ENCODE peak calls at places on chromosomes 2 and 18, in six cellular contexts. B is fibroblast of lung, L is left lung, K is lung, F is fibroblast of pulmonary artery, H is upper lobe of right lung. Y is an unnamed sample.

GRCh38 chr18:52348209-52348608 is 8.2 kb downstream of the DCC start:
- DNase-seq in B (no peak), L (no peak), K (no peak), F (peak), H (no peak), Y (no peak)

GRCh38 chr2:231172020-231172419 is 26.4 kb upstream of the ARMC9 start:
- DNase-seq in B (no peak), L (no peak), K (no peak), F (peak), H (no peak), Y (no peak)

GRCh38 chr18:9876867-9877654 is 8.7 kb upstream of the TXNDC2 start:
- DNase-seq in B (peak), L (no peak), K (peak), F (peak), H (no peak), Y (peak)

GRCh38 chr2:28084564-28084963 is 194.0 kb downstream of the BABAM2 start:
- DNase-seq in B (no peak), L (no peak), K (no peak), F (peak), H (no peak), Y (no peak)

GRCh38 chr2:16332681-16333519 is 332.7 kb downstream of the CYRIA start:
- DNase-seq in B (no peak), L (no peak), K (no peak), F (no peak), H (no peak), Y (no peak)

GRCh38 chr2:106138904-106139574 is 55.1 kb downstream of the UXS1 start:
- DNase-seq in B (no peak), L (no peak), K (no peak), F (no peak), H (no peak), Y (no peak)

GRCh38 chr2:101120124-101120996 is 30.8 kb downstream of the TBC1D8 start:
- DNase-seq in B (peak), L (peak), K (peak), F (peak), H (peak), Y (peak)

GRCh38 chr2:11405599-11406491 is 60.1 kb downstream of the E2F6 start:
- DNase-seq in B (no peak), L (no peak), K (no peak), F (peak), H (no peak), Y (no peak)

GRCh38 chr18:11995445-11996189 is 14.3 kb downstream of the IMPA2 start:
- DNase-seq in B (peak), L (peak), K (peak), F (peak), H (peak), Y (peak)
- TF ChIP-seq CTCF in B (peak), L (peak), K (peak), F (peak), H (peak), Y (peak)

GRCh38 chr2:151030663-151031230 is 230.9 kb downstream of the RBM43 start:
- DNase-seq in B (no peak), L (no peak), K (no peak), F (no peak), H (no peak), Y (no peak)
- TF ChIP-seq CTCF in B (peak), L (no peak), K (no peak), F (no peak), H (no peak), Y (peak)

DNA sequence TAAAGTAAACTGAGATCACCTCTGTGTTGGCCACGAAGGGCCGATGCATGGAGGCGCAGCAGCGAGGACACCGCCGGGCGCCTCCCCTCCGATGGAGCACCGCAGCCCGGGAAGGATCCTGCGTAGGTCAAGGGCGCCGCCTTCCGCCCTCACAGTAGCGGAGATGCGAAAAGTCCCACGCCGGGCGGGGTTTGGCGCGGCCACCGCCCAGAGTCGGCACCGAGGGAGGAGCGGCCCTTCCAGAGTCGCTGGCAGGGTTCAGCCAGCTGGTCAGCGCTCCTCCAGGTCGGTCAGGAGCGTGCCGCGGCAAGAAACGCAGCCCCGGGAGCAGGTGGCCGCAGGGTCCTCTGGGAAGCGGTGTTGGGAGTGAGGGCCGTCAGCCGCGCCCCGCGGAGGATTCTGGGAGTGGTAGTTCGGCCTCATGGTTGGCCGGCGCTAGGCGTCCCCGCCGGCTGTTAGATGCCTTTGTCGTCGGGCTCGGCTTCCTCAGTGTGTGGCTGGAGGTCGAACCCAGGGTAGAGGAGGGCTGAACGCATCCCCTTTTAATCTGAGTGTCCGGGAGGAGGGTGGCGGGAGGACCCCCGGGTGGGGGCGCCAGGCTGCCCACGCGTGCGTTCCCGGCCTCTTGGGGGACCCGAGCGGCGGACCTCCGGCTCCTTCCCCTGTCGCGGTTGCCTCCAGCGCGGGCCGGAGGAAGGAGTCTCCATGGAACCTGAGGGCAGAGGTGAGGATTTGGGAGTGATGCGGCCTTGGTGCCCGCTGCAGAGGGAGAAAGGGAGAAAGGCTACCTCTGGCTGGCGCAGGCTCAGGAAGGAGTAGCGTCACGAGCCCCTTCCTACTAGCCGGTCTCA is at the start of gene ZNF892:
- DNase-seq in B (peak), L (peak), K (peak), F (peak), H (peak), Y (peak)
- TF ChIP-seq CTCF in B (peak), L (no peak), K (peak), F (peak), H (peak), Y (peak)

DNA sequence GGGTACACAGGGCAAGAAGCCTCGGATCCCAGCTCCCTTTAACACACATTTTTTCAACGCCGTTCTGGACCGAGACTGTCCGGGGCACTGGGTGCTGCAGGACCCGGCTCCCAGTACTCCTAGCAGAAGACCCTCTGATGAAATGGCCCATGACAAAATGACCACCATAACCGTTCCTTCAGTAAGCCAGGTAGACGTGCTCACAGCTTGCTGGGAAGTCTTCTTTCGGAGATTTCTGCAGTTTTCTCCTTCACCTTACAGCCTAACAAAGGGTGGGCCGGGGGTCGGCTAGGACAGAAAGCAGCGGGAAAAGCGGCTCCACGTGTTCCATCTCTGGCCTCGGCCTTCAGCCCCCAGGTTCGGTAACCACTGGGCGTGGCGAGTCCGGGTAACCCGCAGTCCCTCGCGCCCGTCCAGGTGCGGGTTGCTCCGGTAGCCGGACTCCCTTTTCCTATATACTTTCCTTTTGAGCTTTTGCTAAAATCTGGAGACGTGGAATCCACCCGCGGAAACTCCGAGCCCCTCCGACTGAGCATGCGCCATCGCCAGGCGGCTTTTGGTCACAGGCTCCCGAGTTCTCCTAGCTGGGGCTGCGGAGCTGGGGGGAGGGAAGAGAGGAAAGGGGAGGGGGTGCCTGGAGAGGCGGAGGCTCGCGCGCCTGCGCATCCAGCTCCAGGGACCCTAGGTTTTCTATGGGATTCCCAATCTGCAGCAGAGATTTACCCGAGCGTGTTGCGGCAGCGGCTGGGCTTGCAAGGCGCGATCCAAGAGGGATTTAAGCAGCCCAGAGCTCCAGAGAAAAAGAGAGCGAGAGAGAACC is at the start of gene VSNL1:
- DNase-seq in B (peak), L (peak), K (peak), F (peak), H (peak), Y (no peak)
- TF ChIP-seq CTCF in B (no peak), L (no peak), K (no peak), F (no peak), H (no peak), Y (no peak)

GRCh38 chr2:222673273-222673672 is 1.8 kb downstream of the MOGAT1 start:
- DNase-seq in B (no peak), L (no peak), K (no peak), F (no peak), H (no peak), Y (no peak)

GRCh38 chr2:222683805-222684204 is 12.3 kb downstream of the MOGAT1 start:
- DNase-seq in B (no peak), L (no peak), K (no peak), F (no peak), H (no peak), Y (no peak)

GRCh38 chr2:222672068-222672401 is 577 bp downstream of the MOGAT1 start:
- DNase-seq in B (no peak), L (no peak), K (no peak), F (no peak), H (no peak), Y (no peak)

GRCh38 chr2:222673883-222674282 is 2.4 kb downstream of the MOGAT1 start:
- DNase-seq in B (no peak), L (no peak), K (no peak), F (no peak), H (no peak), Y (no peak)

GRCh38 chr2:222677981-222678380 is 6.5 kb downstream of the MOGAT1 start:
- DNase-seq in B (no peak), L (no peak), K (no peak), F (no peak), H (no peak), Y (no peak)
- TF ChIP-seq CTCF in B (no peak), L (no peak), K (no peak), F (no peak), H (no peak), Y (peak)

DNA sequence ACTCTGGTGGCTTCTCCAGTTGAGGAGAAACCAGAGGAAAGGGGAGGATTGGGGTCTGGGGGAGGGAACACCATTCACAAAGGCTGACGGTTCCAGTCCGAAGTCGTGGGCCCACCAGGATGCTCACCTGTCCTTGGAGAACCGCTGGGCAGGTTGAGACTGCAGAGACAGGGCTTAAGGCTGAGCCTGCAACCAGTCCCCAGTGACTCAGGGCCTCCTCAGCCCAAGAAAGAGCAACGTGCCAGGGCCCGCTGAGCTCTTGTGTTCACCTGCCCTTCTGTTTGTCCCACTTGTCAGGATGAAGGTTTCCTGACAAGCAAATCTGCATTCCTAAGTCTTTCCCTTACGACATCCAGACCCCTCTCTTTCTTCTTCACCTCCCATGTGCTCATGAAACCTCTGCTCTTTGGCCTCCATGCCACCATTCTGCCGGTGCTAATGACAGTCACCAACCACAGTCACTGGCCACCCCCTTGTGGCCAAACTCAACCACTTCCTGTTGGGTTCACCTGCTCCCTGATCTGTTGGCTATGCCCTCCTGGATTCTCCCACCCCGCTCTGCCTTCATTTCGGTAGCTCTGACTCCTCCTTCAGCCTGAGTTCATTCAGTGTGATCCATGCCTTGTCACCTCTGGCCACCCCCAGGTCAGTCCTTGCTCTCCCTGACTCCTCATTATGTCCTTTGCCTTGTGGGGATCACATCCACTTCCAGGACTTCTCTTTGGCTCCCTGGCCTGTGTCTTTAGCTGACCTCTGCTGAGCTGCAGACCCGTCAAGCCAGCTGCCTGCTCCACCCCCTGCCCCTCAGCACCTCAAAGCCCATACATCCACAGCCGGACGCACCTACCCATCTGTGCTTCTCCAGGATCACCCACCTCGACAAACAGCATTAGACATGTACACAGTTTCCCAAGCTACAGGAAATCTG is 17.6 kb downstream of the EMX1 start:
- DNase-seq in B (no peak), L (no peak), K (no peak), F (no peak), H (peak), Y (no peak)
- TF ChIP-seq CTCF in B (no peak), L (no peak), K (no peak), F (peak), H (peak), Y (peak)

DNA sequence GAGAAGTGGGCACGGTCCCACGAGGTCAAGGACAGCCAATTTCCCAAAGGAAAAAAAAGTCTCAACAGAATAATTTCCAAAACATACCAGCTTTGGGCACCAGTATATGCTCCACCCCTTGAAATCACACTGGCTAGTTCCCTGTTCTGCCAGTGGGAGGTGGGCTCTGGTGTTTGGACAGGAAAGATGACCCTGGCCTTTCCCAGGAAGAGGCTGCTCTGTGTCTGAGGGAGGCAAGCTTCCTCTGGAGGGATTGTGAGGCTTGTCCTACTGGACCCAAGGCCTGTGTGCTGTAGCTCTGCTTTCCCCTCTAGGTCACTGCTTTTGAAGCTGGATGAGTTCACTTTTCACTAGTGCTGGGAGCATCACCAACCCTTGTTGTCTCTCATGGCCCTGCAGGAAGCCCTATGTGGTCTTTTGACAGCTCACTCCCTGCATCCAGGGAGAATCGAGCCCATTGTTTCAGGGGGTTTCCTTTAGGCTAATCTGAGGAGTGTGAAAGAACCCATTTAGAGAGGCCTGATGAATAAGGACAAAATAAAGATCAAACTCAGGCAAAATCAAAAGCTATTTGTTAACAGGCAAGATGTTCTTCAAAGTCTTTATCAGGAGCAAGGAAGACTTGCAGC is 36.3 kb downstream of the CXCR4 start:
- DNase-seq in B (no peak), L (no peak), K (no peak), F (no peak), H (no peak), Y (no peak)
- TF ChIP-seq CTCF in B (no peak), L (no peak), K (no peak), F (no peak), H (no peak), Y (no peak)